ENCODE peak calls at places on chromosomes 4 and X, in four cellular contexts. Z, D, G and T are unnamed samples.

GRCh38 chr4:131441004-131441688 is 1707.9 kb upstream of the PCDH10 start:
- DNase-seq in Z (no peak), G (no peak), D (no peak), T (no peak)

GRCh38 chrX:107851215-107851614 is 25.5 kb downstream of the MID2 start:
- DNase-seq in D (no peak), G (no peak), Z (peak; percentile 51), T (no peak)

GRCh38 chrX:116272328-116272727 is 101.8 kb downstream of the AGTR2 start:
- DNase-seq in D (peak; percentile 11), G (no peak), Z (peak; percentile 96), T (no peak)

GRCh38 chr4:170697045-170697444 is 607.3 kb upstream of the AADAT start:
- DNase-seq in Z (no peak), D (no peak), G (no peak), T (no peak)

GRCh38 chr4:90142091-90142490 is 14.9 kb downstream of the CCSER1 start:
- DNase-seq in G (no peak), Z (no peak), D (no peak), T (no peak)

GRCh38 chr4:87540176-87541058 is 11.2 kb upstream of the SPARCL1 start:
- DNase-seq in D (no peak), Z (peak; percentile 44), G (no peak), T (no peak)

GRCh38 chrX:92213781-92214180 is 434.6 kb downstream of the PCDH11X start:
- DNase-seq in G (no peak), Z (peak; percentile 1), D (no peak), T (no peak)

GRCh38 chrX:40462797-40463196 is 118.0 kb upstream of the ATP6AP2 start:
- DNase-seq in Z (peak; percentile 32), G (no peak), D (no peak), T (no peak)

GRCh38 chrX:109890300-109890699 is 112.6 kb upstream of the TMEM164 start:
- DNase-seq in G (no peak), Z (no peak), D (no peak), T (no peak)

GRCh38 chrX:109890910-109891502 is 111.9 kb upstream of the TMEM164 start:
- DNase-seq in Z (peak; percentile 48), D (peak; percentile 80), G (peak; percentile 87), T (peak; percentile 23)

GRCh38 chrX:109886122-109886761 is 116.7 kb upstream of the TMEM164 start:
- DNase-seq in Z (peak; percentile 24), G (no peak), D (peak; percentile 58), T (no peak)

DNA sequence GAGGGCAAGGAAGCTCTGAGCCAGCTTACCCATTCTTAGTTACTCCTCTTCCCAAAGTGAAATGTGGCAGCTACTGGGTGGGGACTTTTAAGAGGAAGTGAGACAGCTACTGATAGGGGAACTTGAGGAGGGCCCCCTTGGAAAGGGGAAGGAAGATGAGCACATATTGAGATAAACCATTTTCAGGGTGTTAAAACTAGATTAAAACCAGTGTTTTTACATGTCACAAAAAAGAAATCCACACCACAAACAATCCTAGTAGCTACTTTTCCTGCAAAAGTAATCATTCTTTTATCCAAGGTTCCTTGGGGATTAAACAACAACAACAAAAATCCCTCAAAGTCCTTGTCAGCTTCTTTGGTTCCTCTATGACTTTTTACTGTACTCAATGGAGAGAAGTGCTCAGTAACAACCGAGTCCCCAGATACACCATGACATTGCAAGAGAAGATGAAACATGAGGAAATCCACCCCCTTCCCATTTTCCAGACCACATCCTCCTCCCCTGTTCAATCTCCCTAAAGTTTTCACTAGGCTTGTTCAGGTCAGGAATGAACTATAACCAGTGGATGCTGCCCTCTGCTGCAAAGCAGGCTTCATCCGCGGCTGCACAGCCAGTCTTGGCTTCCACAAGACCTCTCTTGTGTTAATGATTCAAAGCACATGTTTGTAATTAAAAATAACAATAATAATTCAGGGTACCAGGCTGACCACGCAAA is 113.5 kb upstream of the TMEM164 start:
- DNase-seq in D (peak; percentile 11), Z (peak; percentile 29), G (no peak), T (no peak)
- TF ChIP-seq CTCF in D (peak; percentile 48), Z (peak; percentile 38), G (peak; percentile 51), T (no peak)

GRCh38 chrX:155334486-155335316 is at the start of gene CLIC2:
- DNase-seq in G (no peak), D (no peak), Z (peak; percentile 54), T (no peak)
- TF ChIP-seq CTCF in G (no peak), D (no peak), Z (no peak), T (no peak)

DNA sequence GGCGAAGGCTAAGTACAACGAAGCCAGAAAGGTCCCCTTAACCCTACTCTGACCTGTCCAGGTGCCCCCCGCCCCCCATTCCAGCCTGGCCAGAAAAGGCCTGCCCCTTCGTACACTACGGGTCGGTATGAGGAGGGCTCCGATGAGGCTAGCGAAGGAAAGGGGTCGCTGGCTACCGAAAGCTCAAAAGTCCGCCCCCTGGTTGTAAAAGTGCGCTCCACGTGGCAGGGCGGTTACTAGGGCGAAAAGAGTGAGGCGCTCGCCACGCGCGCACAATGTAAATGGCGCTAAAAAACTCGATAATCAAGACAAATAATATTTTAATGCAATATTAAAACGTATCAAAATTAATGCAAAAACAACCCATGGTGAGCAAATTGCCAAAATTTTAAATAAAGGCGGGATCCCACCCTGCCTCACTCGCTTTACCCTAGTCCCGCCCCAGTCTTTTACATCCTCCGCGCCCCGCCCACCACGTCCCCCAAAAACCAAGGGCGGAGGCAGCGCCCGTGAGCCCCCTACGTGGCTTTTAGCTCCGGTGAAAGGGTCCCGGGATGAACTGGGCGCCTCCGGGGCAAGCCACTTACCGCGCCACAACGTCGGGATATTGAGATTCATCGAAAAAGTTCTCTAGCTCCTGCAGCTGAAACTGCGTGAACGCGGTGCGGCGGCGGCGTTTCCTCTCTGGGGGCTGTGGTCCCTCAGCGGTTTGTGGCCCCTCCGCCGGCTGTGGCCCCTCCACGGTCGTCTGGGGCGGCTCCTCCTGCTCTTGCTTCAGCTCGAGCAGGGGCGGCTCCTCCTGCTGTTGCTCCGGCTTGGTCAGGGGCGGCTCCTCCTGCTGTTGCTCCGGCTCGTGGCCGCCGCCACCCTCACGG is 929 bp downstream of the ESX1 start:
- DNase-seq in Z (no peak), D (peak; percentile 64), G (no peak), T (no peak)
- TF ChIP-seq CTCF in Z (no peak), D (peak; percentile 36), G (peak; percentile 12), T (no peak)

DNA sequence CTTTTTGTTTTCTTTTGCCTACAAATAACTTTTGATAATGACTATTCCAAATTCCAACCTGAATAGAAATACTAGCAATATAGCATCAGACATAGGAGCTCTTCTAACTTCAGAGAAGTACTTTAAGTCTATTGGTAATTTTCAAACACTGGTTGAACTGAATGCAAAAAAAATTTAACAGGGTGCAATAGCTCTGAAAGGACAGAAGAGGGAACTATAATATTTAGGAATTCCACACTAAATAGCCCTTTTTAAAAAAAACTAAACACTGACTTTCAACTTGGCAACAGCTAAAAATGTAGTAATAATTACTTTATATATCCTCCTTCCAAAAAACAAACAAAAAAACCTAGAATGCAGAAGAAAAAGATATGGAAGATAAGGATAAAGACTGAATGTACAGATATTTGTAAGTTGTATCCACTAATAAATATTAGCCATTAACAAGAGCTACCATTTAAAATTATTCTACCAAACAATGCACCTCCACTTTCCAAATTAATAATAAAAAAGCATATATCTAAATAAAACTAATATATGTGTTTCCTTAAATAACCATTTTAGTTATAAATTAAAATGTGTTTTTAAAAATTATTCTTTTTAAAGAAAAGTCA is 81.4 kb downstream of the FBXW7 start:
- DNase-seq in Z (peak; percentile 19), G (no peak), D (peak; percentile 38), T (no peak)
- TF ChIP-seq CTCF in Z (peak; percentile 15), G (peak; percentile 74), D (no peak), T (no peak)

DNA sequence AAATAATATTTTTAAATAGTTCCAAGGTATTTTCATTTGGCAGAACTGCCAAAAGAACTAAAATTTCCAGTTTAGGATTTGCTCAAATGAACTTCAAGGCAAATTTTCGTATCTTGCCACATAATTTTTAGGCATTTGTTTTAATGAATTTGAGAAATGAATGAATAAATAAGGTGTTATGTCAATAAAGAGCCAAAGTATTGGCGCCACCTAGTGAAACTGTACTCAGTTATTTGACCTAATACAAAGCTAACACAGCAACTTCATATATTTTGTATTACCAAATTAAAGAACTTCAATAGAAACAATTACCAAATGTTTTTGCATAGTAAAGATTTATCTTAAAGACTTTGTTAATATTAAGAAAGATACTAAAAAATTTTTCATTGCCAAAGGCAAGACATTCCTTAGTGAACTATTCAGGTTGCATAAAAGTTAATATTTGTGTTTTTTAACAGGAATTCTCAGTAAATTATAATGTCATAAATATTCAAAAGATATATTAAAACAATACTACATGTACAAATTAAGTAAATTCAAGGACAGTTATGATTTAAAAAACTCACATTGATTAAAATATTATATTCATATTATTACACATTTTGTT is 50.3 kb downstream of the STPG2 start:
- DNase-seq in D (peak; percentile 40), G (no peak), Z (peak; percentile 8), T (no peak)
- TF ChIP-seq CTCF in D (peak; percentile 53), G (peak; percentile 64), Z (peak; percentile 20), T (no peak)

GRCh38 chr4:16818005-16818404 is 80.4 kb downstream of the LDB2 start:
- DNase-seq in Z (no peak), G (no peak), D (peak; percentile 80), T (no peak)
- TF ChIP-seq CTCF in Z (no peak), G (no peak), D (no peak), T (no peak)

GRCh38 chr4:8874896-8875680 is 3.4 kb upstream of the HMX1 start:
- DNase-seq in G (no peak), D (no peak), Z (no peak), T (no peak)

GRCh38 chr4:8871417-8872401 is at the start of gene HMX1:
- DNase-seq in D (peak; percentile 80), Z (no peak), G (peak; percentile 91), T (no peak)

GRCh38 chr4:8876982-8877779 is 5.5 kb upstream of the HMX1 start:
- DNase-seq in G (no peak), D (peak; percentile 61), Z (no peak), T (no peak)

GRCh38 chr4:8872402-8873291 is 1.0 kb upstream of the HMX1 start:
- DNase-seq in D (peak; percentile 54), Z (no peak), G (no peak), T (no peak)

GRCh38 chr4:8874003-8874895 is 2.6 kb upstream of the HMX1 start:
- DNase-seq in Z (no peak), G (no peak), D (no peak), T (no peak)
- TF ChIP-seq CTCF in Z (no peak), G (no peak), D (peak; percentile 39), T (no peak)

DNA sequence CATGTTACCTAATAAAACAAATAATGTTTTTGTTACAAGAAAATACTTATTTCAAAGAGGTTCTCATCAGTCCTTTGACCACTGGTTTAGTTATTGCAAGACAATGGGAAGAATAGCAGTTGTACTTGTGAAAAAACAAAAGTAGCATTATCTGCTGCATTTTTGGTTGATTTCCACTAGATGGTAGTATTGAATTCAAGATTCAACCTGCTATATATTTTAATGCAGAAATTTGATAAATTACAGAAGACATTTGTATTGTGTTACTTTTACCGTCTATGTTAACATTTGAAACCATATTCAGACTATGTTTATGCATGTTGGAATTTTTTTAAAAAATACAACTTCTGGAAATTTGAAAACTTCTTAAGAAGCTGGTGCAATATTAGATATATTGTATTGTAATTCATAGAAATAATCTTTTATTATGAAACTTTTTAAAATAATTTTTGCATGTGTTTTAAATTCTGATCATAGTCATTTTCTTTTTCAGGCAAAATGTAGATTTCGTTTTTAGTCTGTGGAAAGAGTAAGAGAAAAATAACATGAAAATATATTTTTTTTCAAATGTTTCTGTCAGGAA is 56.4 kb downstream of the SPCS3 start:
- DNase-seq in D (peak; percentile 42), Z (peak; percentile 23), G (no peak), T (no peak)
- TF ChIP-seq CTCF in D (peak; percentile 54), Z (no peak), G (peak; percentile 70), T (no peak)